ENCODE peak calls at places on chromosomes 16 and 17, in nine cellular contexts. T is mammary epithelial cell, X is HFFc6, K is sigmoid colon, L is fibroblast of pulmonary artery, Y is HCT116, E is AG09309, R is activated B cell treated with CpG ODN at 0.5 μM for 24 hours, S is HFF-Myc. H is an unnamed sample.

GRCh38 chr17:20171741-20172377 is 162.7 kb downstream of the SPECC1 start:
- DNase-seq in T (no peak), K (no peak), R (no peak), S (no peak), Y (no peak), L (peak; percentile 20), E (no peak), X (no peak), H (no peak)

GRCh38 chr17:35774499-35774898 is 13.8 kb downstream of the C17orf50 start:
- DNase-seq in K (peak; percentile 92), R (no peak), S (no peak), L (peak; percentile 44), E (no peak), Y (no peak), X (no peak), T (no peak), H (no peak)

GRCh38 chr17:15648384-15648783 is 28.9 kb upstream of the FBXW10B start:
- DNase-seq in L (no peak), E (no peak), R (no peak), S (no peak), X (no peak), Y (no peak), K (no peak), T (no peak), H (no peak)

GRCh38 chr16:19114359-19115147 is 789 bp downstream of the ITPRIPL2 start:
- DNase-seq in S (no peak), X (peak; percentile 57), T (peak; percentile 63), E (no peak), L (peak; percentile 72), Y (no peak), K (peak; percentile 87), R (peak; percentile 38), H (no peak)

GRCh38 chr16:11316331-11317015 is 28.8 kb upstream of the RMI2 start:
- DNase-seq in E (no peak), R (no peak), X (no peak), Y (no peak), S (no peak), K (no peak), T (no peak), L (no peak), H (no peak)

GRCh38 chr16:66476328-66477027 is 49.4 kb downstream of the BEAN1 start:
- DNase-seq in R (no peak), E (no peak), L (no peak), K (peak; percentile 53), X (no peak), T (no peak), S (no peak), Y (no peak), H (no peak)

GRCh38 chr17:27384261-27384701 is 72.0 kb upstream of the KSR1 start:
- DNase-seq in L (peak; percentile 95), T (peak; percentile 97), K (peak; percentile 89), E (peak; percentile 90), Y (no peak), S (peak; percentile 40), X (peak; percentile 98), R (no peak), H (no peak)

GRCh38 chr17:3506054-3506453 is 30.3 kb downstream of the ASPA start:
- DNase-seq in Y (no peak), K (peak; percentile 18), S (no peak), L (no peak), X (no peak), R (no peak), T (no peak), E (no peak), H (no peak)

GRCh38 chr16:9099131-9099625 is 7.7 kb downstream of the HAPSTR1 start:
- DNase-seq in T (peak; percentile 43), R (no peak), X (peak; percentile 60), S (no peak), Y (no peak), L (no peak), E (no peak), K (no peak), H (no peak)

GRCh38 chr16:85620403-85620802 is 7.3 kb downstream of the GSE1 start:
- DNase-seq in R (no peak), X (no peak), Y (no peak), L (no peak), T (no peak), S (no peak), K (no peak), E (no peak), H (no peak)

GRCh38 chr17:13699261-13699660 is 97.5 kb upstream of the HS3ST3A1 start:
- DNase-seq in L (no peak), R (no peak), S (no peak), E (no peak), X (no peak), T (no peak), K (no peak), Y (no peak), H (no peak)

GRCh38 chr17:82101767-82102679 is 4.0 kb upstream of the FASN start:
- DNase-seq in E (no peak), Y (no peak), L (no peak), S (no peak), K (no peak), R (no peak), X (no peak), T (no peak), H (no peak)

GRCh38 chr16:87178977-87179376 is 138.2 kb downstream of the C16orf95 start:
- DNase-seq in S (no peak), X (peak; percentile 9), T (no peak), Y (no peak), R (no peak), K (no peak), L (peak; percentile 88), E (peak; percentile 16), H (no peak)

GRCh38 chr16:58032710-58033293 is 7.2 kb downstream of the MMP15 start:
- DNase-seq in K (no peak), R (no peak), E (no peak), S (no peak), T (no peak), L (no peak), X (no peak), Y (no peak), H (no peak)

DNA sequence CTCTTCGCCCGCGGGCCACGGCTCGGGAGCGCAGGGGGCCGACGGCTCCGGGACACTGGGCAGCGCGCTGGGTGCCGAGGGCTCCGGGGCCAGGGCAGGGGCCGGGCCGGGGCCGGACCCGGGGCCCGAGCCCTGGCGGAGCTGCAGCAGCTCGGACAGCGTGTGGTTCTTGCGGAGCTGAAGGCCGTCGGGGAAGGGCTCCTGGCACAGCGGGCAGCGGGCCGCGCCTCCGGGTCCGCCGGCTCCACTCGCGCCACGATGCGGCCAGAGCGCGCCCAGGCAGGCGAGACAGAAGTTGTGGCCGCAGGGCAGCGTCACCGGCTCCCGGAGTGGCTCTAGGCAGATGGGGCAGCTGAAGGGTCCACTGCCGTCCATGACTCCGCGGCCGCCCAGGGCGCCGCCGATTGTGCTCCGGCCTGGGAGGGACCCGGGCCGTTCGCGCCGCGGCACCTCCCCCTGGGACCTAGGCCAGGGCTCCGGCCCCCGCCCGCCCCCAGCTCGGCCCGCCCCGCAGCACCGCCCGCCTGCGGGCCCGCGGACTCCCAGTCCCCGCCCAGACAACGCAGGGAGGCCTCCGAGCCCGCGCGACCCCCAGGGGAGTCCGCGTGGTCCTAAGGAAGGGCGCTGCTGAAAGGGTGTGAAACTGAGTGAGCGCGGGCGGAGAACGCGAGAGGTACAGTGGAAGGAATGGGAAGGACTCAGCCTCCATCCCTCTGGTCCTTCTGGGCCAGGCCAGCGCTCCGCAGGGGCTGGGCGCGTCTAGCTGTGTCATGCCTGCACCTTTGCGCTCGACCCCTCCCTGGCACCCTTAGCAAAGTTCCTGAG is at the start of gene TRIM47:
- DNase-seq in E (no peak), T (peak; percentile 50), L (peak; percentile 77), S (no peak), X (no peak), K (peak; percentile 91), R (no peak), Y (no peak), H (no peak)
- TF ChIP-seq CTCF in E (peak; percentile 21), T (peak; percentile 37), L (peak; percentile 28), S (no peak), X (peak; percentile 7), K (peak; percentile 38), R (no peak), Y (peak; percentile 33), H (no peak)

GRCh38 chr16:4401094-4401501 is 15.3 kb downstream of the CORO7 start:
- DNase-seq in E (no peak), K (no peak), T (no peak), S (no peak), L (no peak), X (no peak), R (no peak), Y (no peak), H (no peak)

GRCh38 chr16:4403133-4403949 is 13.1 kb downstream of the CORO7 start:
- DNase-seq in Y (no peak), S (no peak), K (no peak), E (no peak), R (no peak), T (no peak), X (no peak), L (no peak), H (no peak)

GRCh38 chr16:4401510-4401909 is 14.9 kb downstream of the CORO7 start:
- DNase-seq in E (no peak), X (no peak), S (no peak), Y (no peak), T (no peak), K (no peak), L (no peak), R (no peak), H (no peak)

GRCh38 chr16:4404247-4404966 is 12.0 kb downstream of the CORO7 start:
- DNase-seq in R (no peak), E (no peak), X (peak; percentile 26), Y (no peak), T (no peak), L (peak; percentile 56), S (no peak), K (no peak), H (no peak)

GRCh38 chr16:4402439-4403132 is 13.8 kb downstream of the CORO7 start:
- DNase-seq in L (peak; percentile 79), K (peak; percentile 92), X (peak; percentile 63), E (no peak), R (peak; percentile 75), T (peak; percentile 53), S (no peak), Y (peak; percentile 35), H (peak; percentile 88)
- TF ChIP-seq CTCF in L (peak; percentile 70), K (peak; percentile 93), X (peak; percentile 98), E (peak; percentile 92), R (peak; percentile 59), T (peak; percentile 88), S (peak; percentile 83), Y (peak; percentile 94), H (peak; percentile 96)

DNA sequence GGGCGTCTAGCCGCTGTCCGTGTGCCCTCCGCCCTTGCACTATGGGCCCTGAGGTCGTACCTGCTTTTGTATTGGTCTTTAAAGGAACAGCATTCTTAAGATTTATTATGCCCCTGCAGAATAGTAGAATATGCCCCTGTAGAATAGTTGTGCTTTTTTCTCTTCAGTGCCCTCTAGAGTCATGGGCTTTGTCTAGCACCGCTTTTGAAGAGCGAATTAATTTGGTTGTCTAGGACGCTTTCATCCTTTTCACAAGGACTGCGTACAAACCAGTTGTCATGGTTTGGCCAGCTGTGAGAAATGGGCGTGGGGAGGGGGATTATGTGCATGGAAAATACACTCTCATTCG is 615 bp downstream of the CEP95 start:
- DNase-seq in T (peak; percentile 61), X (peak; percentile 74), K (no peak), S (peak; percentile 61), R (no peak), E (peak; percentile 43), Y (no peak), L (peak; percentile 81), H (no peak)
- TF ChIP-seq CTCF in T (peak; percentile 60), X (peak; percentile 66), K (peak; percentile 29), S (peak; percentile 44), R (no peak), E (peak; percentile 53), Y (peak; percentile 45), L (peak; percentile 60), H (no peak)

GRCh38 chr17:61981323-61981722 is 53.5 kb upstream of the INTS2 start:
- DNase-seq in S (no peak), E (no peak), L (peak; percentile 5), Y (no peak), K (no peak), X (peak; percentile 36), R (no peak), T (peak; percentile 10), H (no peak)
- TF ChIP-seq CTCF in S (no peak), E (no peak), L (no peak), Y (no peak), K (no peak), X (no peak), R (no peak), T (no peak), H (no peak)

H was measured in mesothelial cell of epicardium.